ENCODE peak calls at places on chromosomes 6 and 20, in five cellular contexts. One of them, this sample, is unnamed.

GRCh38 chr6:92479821-92480220 is 939.5 kb downstream of the EPHA7 start:
- DNase-seq in spleen: no peak
- DNase-seq in testis: no peak
- DNase-seq in stomach: no peak
- DNase-seq in transverse colon: no peak
- DNase-seq in this sample: no peak

GRCh38 chr6:99151634-99152344 is 197.7 kb downstream of the FAXC start:
- DNase-seq in testis: peak; percentile 59
- DNase-seq in spleen: no peak
- DNase-seq in transverse colon: peak; percentile 25
- DNase-seq in stomach: peak; percentile 68
- DNase-seq in this sample: peak; percentile 16

GRCh38 chr6:21037453-21037852 is 503.2 kb downstream of the CDKAL1 start:
- DNase-seq in spleen: no peak
- DNase-seq in stomach: no peak
- DNase-seq in transverse colon: no peak
- DNase-seq in testis: no peak
- DNase-seq in this sample: no peak

GRCh38 chr6:7526755-7527154 is 14.7 kb upstream of the DSP start:
- DNase-seq in transverse colon: no peak
- DNase-seq in spleen: no peak
- DNase-seq in stomach: no peak
- DNase-seq in testis: no peak
- DNase-seq in this sample: no peak

GRCh38 chr6:20837189-20837588 is 302.9 kb downstream of the CDKAL1 start:
- DNase-seq in spleen: no peak
- DNase-seq in testis: no peak
- DNase-seq in transverse colon: no peak
- DNase-seq in stomach: no peak
- DNase-seq in this sample: no peak

GRCh38 chr6:156943167-156943566 is 166.0 kb downstream of the ARID1B start:
- DNase-seq in spleen: no peak
- DNase-seq in testis: no peak
- DNase-seq in stomach: no peak
- DNase-seq in transverse colon: no peak
- DNase-seq in this sample: no peak

GRCh38 chr6:106168097-106168888 is 82.2 kb downstream of the PRDM1 start:
- DNase-seq in testis: no peak
- DNase-seq in transverse colon: no peak
- DNase-seq in stomach: no peak
- DNase-seq in spleen: no peak
- DNase-seq in this sample: no peak

GRCh38 chr6:12851123-12851695 is 134.6 kb downstream of the PHACTR1 start:
- DNase-seq in testis: no peak
- DNase-seq in spleen: no peak
- DNase-seq in transverse colon: no peak
- DNase-seq in stomach: no peak
- DNase-seq in this sample: no peak

GRCh38 chr20:12044969-12045368 is 127.3 kb downstream of the BTBD3 start:
- DNase-seq in spleen: no peak
- DNase-seq in testis: no peak
- DNase-seq in transverse colon: no peak
- DNase-seq in stomach: no peak
- DNase-seq in this sample: no peak

GRCh38 chr6:50655848-50656453 is 57.4 kb upstream of the TFAP2D start:
- DNase-seq in transverse colon: no peak
- DNase-seq in testis: peak; percentile 21
- DNase-seq in spleen: no peak
- DNase-seq in stomach: no peak
- DNase-seq in this sample: no peak

GRCh38 chr6:22613695-22614094 is 44.3 kb downstream of the HDGFL1 start:
- DNase-seq in stomach: no peak
- DNase-seq in spleen: no peak
- DNase-seq in transverse colon: no peak
- DNase-seq in testis: no peak
- DNase-seq in this sample: no peak

GRCh38 chr20:52312131-52312729 is 120.7 kb upstream of the ZFP64 start:
- DNase-seq in testis: peak; percentile 61
- DNase-seq in spleen: no peak
- DNase-seq in stomach: peak; percentile 35
- DNase-seq in transverse colon: peak; percentile 22
- DNase-seq in this sample: peak; percentile 52

GRCh38 chr6:25652007-25652515 is at the start of gene SCGN:
- DNase-seq in spleen: no peak
- DNase-seq in testis: peak; percentile 75
- DNase-seq in transverse colon: peak; percentile 58
- DNase-seq in stomach: peak; percentile 57
- DNase-seq in this sample: peak; percentile 83

GRCh38 chr6:11434565-11435326 is 102.8 kb upstream of the TMEM170B start:
- DNase-seq in stomach: peak; percentile 42
- DNase-seq in transverse colon: peak; percentile 54
- DNase-seq in spleen: no peak
- DNase-seq in testis: no peak
- DNase-seq in this sample: peak; percentile 26

GRCh38 chr6:85580878-85581267 is 12.8 kb downstream of the SNX14 start:
- DNase-seq in spleen: no peak
- DNase-seq in transverse colon: no peak
- DNase-seq in stomach: peak; percentile 45
- DNase-seq in testis: no peak
- DNase-seq in this sample: peak; percentile 62

DNA sequence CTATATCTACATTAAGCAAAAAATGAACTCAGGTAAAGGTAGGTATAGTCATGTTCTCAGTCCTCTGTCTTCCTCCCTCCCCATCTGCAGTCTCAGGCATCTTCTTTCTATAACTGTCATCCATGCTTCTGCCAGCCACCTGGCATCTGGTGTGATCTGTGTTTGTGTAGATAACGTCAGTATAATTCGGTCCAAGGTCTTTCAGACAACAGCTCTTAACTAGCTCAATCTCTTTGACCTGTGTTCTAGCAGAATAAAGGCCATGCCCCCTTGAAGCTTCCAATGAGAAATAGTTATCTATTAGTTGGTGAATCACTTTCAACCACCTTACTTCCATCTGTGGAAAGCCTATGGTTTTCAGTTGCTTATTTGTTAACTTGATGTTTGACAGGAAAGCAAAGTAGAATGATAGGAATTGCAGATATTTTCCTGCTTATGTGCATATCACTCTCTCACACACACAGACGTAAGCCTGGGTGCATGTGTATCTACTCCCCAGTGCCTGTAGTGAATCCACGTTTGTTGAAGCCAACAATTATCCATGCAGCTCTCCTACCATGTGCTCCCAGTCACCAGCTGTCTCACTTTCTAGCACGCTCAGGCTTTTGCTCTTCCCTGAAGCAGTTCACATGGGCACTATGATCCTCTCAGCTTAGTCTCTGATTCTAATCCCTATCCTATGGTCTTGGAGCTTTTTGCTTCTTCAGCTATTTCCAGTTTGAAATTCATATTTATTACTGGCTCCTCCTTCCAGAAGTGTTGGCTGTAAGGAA is 433.7 kb upstream of the MANEA start:
- DNase-seq in spleen: no peak
- DNase-seq in transverse colon: no peak
- DNase-seq in testis: no peak
- DNase-seq in stomach: no peak
- DNase-seq in this sample: no peak
- H3K27ac ChIP-seq in spleen: no peak overlapping the region
- H3K27ac ChIP-seq in transverse colon: no peak overlapping the region
- H3K27ac ChIP-seq in testis: no peak overlapping the region
- H3K27ac ChIP-seq in stomach: no peak overlapping the region
- H3K27ac ChIP-seq in this sample: no peak overlapping the region

GRCh38 chr6:77450924-77451323 is 12.4 kb downstream of the HTR1B start:
- DNase-seq in stomach: no peak
- DNase-seq in transverse colon: no peak
- DNase-seq in testis: no peak
- DNase-seq in spleen: no peak
- DNase-seq in this sample: no peak
- TF ChIP-seq CTCF in stomach: no peak
- TF ChIP-seq CTCF in transverse colon: no peak
- TF ChIP-seq CTCF in testis: no peak
- TF ChIP-seq CTCF in spleen: no peak
- TF ChIP-seq CTCF in this sample: no peak

DNA sequence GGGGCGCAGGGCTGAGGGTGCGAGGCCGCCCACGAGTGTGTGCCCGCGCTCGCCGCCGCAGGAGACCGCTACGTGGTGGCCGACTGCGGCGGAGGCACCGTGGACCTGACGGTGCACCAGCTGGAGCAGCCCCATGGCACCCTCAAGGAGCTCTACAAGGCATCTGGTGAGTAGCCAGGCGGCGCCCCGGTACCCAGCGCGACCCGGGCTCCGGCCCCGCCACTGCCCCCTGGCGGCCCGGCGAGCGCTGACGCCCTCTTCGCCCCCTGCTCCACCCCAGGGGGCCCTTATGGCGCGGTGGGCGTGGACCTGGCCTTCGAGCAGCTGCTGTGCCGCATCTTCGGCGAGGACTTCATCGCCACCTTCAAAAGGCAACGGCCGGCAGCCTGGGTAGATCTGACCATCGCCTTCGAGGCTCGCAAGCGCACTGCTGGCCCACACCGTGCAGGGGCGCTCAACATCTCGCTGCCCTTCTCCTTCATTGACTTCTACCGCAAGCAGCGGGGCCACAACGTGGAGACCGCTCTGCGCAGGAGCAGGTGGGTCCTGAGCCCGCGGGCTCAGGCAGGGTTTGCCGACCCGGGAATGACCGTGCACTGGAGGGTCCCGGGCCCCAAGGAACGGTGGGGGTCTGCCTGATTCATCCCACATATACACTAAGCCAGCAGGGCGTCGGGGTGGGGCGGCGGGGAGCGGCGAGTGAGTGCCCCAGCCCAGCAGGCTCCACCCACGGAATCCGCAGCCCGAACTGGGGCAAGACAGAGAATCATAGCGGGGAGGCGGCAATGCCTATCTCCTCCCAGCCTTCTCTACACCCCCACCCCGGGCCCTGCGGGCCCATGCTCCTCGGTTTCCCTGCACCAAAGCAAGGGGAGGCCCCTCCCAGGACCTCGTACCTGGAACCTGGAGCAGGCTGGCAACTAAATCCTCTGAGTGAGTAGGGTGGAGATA is 17.5 kb downstream of the HSPA12B start:
- DNase-seq in stomach: peak; percentile 39
- DNase-seq in transverse colon: no peak
- DNase-seq in spleen: peak; percentile 60
- DNase-seq in testis: peak; percentile 60
- DNase-seq in this sample: peak; percentile 58
- TF ChIP-seq POLR2A in stomach: no peak
- TF ChIP-seq POLR2A in transverse colon: no peak
- TF ChIP-seq POLR2A in spleen: no peak
- TF ChIP-seq POLR2A in testis: no peak
- TF ChIP-seq POLR2A in this sample: no peak

GRCh38 chr6:150744522-150745260 is 120.8 kb upstream of the MTHFD1L start:
- DNase-seq in transverse colon: no peak
- DNase-seq in spleen: no peak
- DNase-seq in testis: no peak
- DNase-seq in stomach: no peak
- DNase-seq in this sample: no peak
- H3K27ac ChIP-seq in transverse colon: no peak overlapping the region
- H3K27ac ChIP-seq in spleen: no peak overlapping the region
- H3K27ac ChIP-seq in testis: no peak overlapping the region
- H3K27ac ChIP-seq in stomach: no peak overlapping the region
- H3K27ac ChIP-seq in this sample: no peak overlapping the region

This sample was measured in body of pancreas.